ENCODE peak calls at places on chromosomes 2 and 18, in seven cellular contexts. Z is dorsolateral prefrontal cortex, P is bronchial epithelial cell, D is body of pancreas, C is A673, T is thoracic aorta, G is fibroblast of lung. F is an unnamed sample. For H3K27me3, the result is how much of the 10 kb centered on the place peaks cover.

GRCh38 chr2:58054264-58054663 is 7.7 kb downstream of the VRK2 start:
- DNase-seq in D (no peak), T (no peak), Z (no peak), C (no peak), P (peak), G (no peak), F (no peak)

GRCh38 chr2:219661955-219662395 is 34.5 kb downstream of the SLC4A3 start:
- DNase-seq in C (no peak), Z (no peak), T (no peak), P (peak), D (no peak), G (no peak), F (no peak)

GRCh38 chr2:154457291-154457690 is 241.2 kb upstream of the KCNJ3 start:
- DNase-seq in P (peak), T (no peak), C (no peak), D (no peak), G (no peak), Z (no peak), F (no peak)

GRCh38 chr18:77020561-77020960 is 112.0 kb downstream of the MBP start:
- DNase-seq in G (no peak), Z (peak), D (no peak), C (no peak), P (no peak), T (no peak), F (no peak)

GRCh38 chr2:169080250-169081035 is 11.1 kb downstream of the DHRS9 start:
- DNase-seq in P (peak), G (no peak), C (no peak), T (no peak), Z (no peak), D (peak), F (no peak)

GRCh38 chr2:72958542-72959385 is 41.4 kb downstream of the EMX1 start:
- DNase-seq in G (no peak), T (no peak), C (no peak), D (no peak), P (no peak), Z (no peak), F (no peak)

GRCh38 chr2:188291142-188291616 is 495 bp upstream of the GULP1 start:
- DNase-seq in P (no peak), T (no peak), C (no peak), D (peak), Z (no peak), G (peak), F (no peak)

GRCh38 chr2:96526101-96526591 is 10.4 kb upstream of the ARID5A start:
- DNase-seq in C (no peak), P (no peak), G (no peak), Z (no peak), T (no peak), D (no peak), F (no peak)

GRCh38 chr2:147173186-147173575 is 671.6 kb upstream of the ACVR2A start:
- DNase-seq in T (no peak), Z (no peak), D (no peak), G (peak), P (peak), C (no peak), F (no peak)

GRCh38 chr2:105112345-105112744 is 74.5 kb downstream of the MRPS9 start:
- DNase-seq in G (no peak), Z (no peak), T (no peak), D (no peak), C (no peak), P (no peak), F (no peak)

GRCh38 chr2:144519934-144520717 is at the start of gene ZEB2:
- DNase-seq in D (peak), P (no peak), C (peak), T (no peak), G (peak), Z (peak), F (no peak)

GRCh38 chr2:172273910-172274571 is 153.3 kb upstream of the ITGA6 start:
- DNase-seq in D (no peak), C (peak), P (no peak), T (no peak), G (no peak), Z (no peak), F (no peak)

GRCh38 chr2:235765181-235765820 is 271.5 kb downstream of the AGAP1 start:
- DNase-seq in T (no peak), Z (peak), C (no peak), P (peak), D (no peak), G (peak), F (no peak)

GRCh38 chr2:46297546-46298271 is 502 bp downstream of the EPAS1 start:
- DNase-seq in G (no peak), P (peak), D (peak), Z (no peak), T (no peak), C (peak), F (peak)

GRCh38 chr2:36318547-36318946 is 37.0 kb upstream of the CRIM1 start:
- DNase-seq in P (peak), T (no peak), Z (no peak), C (no peak), D (no peak), G (no peak), F (no peak)

GRCh38 chr2:96498023-96498431 is 7.1 kb downstream of the NEURL3 start:
- DNase-seq in P (no peak), G (no peak), Z (no peak), C (no peak), T (no peak), D (no peak), F (no peak)

GRCh38 chr2:128585706-128586105 is 267.0 kb upstream of the HS6ST1 start:
- DNase-seq in T (no peak), D (no peak), G (peak), P (peak), C (no peak), Z (no peak), F (no peak)

GRCh38 chr18:50313031-50313607 is 25.6 kb upstream of the CXXC1 start:
- DNase-seq in G (no peak), D (no peak), C (no peak), T (no peak), P (no peak), Z (no peak), F (no peak)

GRCh38 chr2:197704434-197705142 is 581 bp upstream of the MARS2 start:
- DNase-seq in P (no peak), Z (no peak), G (no peak), D (no peak), C (no peak), T (no peak), F (no peak)

GRCh38 chr2:120770176-120770575 is 34.5 kb downstream of the GLI2 start:
- DNase-seq in Z (no peak), D (no peak), T (no peak), P (no peak), C (no peak), G (no peak), F (no peak)

GRCh38 chr2:239194731-239195317 is 206.0 kb downstream of the HDAC4 start:
- DNase-seq in P (no peak), T (no peak), D (no peak), Z (no peak), G (no peak), C (no peak), F (no peak)

GRCh38 chr2:152427902-152428301 is 92.9 kb downstream of the FMNL2 start:
- DNase-seq in G (no peak), T (no peak), C (no peak), P (peak), D (no peak), Z (no peak), F (no peak)

GRCh38 chr18:50751947-50752346 is 67.9 kb downstream of the MRO start:
- DNase-seq in P (no peak), Z (no peak), C (no peak), G (no peak), T (no peak), D (no peak), F (no peak)

GRCh38 chr2:18703555-18703954 is 114.2 kb upstream of the NT5C1B start:
- DNase-seq in Z (no peak), P (no peak), C (no peak), T (no peak), G (no peak), D (no peak), F (no peak)

GRCh38 chr2:186256540-186256939 is 229.5 kb upstream of the ZC3H15 start:
- DNase-seq in C (peak), D (no peak), Z (no peak), G (peak), P (peak), T (no peak), F (no peak)

GRCh38 chr2:99725810-99726209 is 236.0 kb upstream of the REV1 start:
- DNase-seq in C (no peak), P (no peak), D (no peak), G (peak), T (no peak), Z (no peak), F (no peak)

GRCh38 chr2:10048501-10049171 is 5.3 kb downstream of the KLF11 start:
- DNase-seq in D (peak), P (peak), T (no peak), C (peak), Z (no peak), G (peak), F (no peak)

DNA sequence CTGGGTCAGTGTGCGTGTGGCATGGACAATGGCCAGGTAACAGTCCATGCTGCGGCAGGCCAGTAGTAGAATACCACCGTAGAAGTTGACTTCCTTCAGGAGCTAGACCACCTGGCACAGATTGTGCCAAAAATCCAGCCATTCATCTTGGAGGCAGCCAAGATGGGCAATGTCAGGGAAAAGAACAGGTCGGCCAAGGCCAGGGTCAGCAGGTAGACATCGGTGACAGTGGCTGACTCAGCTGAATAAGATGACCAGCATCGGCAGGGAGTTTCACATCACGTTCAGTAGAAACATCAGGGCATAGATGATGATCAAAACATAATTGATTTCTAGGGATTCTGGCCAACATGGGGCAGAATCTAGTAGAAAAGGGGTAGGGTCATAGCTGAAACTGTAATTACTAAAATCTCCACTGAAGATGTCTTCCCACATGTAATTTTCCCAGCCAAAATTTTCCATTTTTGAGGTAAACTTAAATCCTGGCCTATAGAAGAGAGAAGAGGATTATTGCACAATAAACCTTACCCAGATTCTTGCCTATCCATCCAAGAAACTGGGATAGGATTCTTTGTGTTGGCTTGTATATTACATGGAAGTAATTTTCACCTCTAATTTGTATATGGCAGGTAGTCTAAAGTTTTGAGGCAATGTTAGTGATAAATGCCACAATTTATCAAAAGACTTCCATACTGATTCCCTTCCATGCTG is 7.9 kb upstream of the RUFY4 start:
- DNase-seq in D (no peak), C (no peak), P (no peak), Z (no peak), G (no peak), T (no peak), F (no peak)
- H3K27me3 ChIP-seq in D (under half), C (under half), P (under half), Z (under half), G (under half), T (under half), F (under half)

DNA sequence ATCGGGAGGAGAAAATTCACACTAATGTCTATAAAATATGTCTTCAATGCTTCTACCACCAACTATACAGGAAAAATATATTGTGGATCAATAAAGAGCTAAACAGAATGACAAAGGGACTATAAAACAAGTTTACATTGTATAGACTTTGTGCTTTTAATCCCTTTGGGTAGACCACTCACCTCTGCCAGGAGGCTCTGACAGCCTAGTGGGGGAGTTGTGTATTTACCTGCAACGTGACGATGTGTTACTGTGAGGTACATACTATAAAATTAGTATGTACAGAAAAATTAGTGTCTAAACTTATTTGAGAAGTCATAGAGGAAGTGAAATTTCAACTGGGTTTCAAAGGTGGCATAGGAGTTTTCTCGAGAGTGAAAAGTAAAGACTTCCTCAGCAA is 243.3 kb upstream of the REG3G start:
- DNase-seq in Z (no peak), P (no peak), G (no peak), D (no peak), C (no peak), T (no peak), F (no peak)
- TF ChIP-seq CTCF in Z (no peak), P (no peak), G (no peak), D (no peak), C (no peak), T (no peak), F (no peak)

DNA sequence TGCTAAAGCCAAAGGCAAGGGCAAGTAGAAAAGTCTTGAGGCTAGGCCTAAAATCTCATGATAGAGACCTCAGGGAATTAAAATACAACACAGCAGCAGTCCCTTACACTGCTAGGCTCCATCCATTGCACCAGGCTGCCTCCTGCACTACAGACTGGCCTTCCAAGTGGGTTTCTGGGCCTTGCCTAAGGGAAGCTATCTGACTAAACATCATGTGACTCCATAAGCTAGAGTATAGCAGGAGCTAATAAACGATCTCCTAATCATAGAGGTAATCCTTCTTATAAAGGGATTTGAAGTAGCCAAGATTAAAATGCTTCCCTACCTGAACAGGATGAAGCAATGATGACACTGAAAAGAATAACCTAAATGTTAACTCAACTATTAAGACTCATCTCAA is 77.6 kb upstream of the NFU1 start:
- DNase-seq in Z (no peak), G (peak), C (no peak), P (no peak), D (no peak), T (no peak), F (no peak)
- H3K27me3 ChIP-seq in Z (under half), G (under half), C (under half), P (under half), D (under half), T (under half), F (under half)

DNA sequence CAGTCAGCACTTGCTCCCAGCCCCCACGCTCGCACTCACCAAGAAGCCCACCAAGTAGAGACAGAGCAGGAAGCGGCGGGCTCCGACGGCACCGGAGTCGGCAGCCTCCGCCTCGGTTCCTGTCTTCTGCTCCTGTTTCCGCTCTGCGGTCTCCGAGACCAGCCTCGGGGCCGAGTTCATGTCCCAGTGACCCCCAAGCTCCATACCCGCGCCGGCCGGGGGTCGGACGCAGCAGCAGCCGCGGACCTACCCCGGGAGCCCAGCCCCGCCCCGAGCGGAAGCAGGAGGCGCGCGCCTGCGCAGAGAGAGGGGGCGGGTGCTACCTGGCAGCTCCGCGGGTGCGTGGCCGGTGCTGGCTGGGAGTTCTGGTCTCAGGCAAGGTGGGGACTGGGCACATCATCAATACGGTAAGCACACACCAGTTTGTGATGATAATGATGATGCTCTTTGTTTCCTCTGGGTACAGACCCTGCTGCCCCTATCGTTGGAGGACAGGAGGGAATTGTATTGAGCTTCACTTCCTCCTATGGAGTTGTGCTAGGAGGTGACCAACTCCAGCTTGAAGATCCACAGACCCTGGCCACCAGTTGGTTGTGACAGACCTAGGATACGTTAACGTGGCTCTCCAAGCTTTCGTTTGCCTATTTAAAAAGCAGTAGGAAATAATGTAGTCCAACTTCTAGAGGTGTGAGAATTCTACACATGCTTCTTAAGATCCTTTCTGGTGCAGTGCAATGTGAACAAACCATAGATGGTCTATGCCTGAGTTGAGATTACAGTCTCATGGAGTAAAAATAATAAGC is 25.0 kb upstream of the TMEM182 start:
- DNase-seq in P (peak), Z (peak), C (peak), D (peak), G (peak), T (peak), F (peak)
- TF ChIP-seq CTCF in P (no peak), Z (no peak), C (no peak), D (no peak), G (no peak), T (no peak), F (no peak)

DNA sequence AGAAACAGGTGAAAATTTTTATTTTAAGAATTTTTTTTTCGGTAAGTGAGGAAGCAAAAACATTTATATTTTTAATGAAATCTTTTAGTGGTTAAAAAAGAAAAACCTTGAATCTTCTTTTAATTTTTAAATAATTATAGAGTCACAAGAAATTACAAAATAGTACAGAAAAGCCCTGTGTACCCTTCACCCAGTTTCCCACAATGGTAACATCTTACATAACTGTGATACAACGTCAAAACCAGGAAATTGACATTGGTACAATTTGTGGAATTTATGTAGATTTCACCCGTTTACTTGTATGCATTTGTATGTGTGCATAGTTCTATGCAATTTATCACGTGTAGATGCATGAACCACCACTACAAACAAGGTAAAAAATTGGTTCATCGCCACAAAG is 285.9 kb downstream of the MTX2 start:
- DNase-seq in T (no peak), Z (no peak), D (no peak), C (no peak), G (no peak), P (no peak), F (no peak)
- H3K27me3 ChIP-seq in T (under half), Z (under half), D (under half), C (under half), G (under half), P (under half), F (under half)

GRCh38 chr2:74250189-74250631 is 51.8 kb downstream of the MTHFD2 start:
- DNase-seq in T (no peak), Z (peak), C (peak), G (peak), D (peak), P (peak), F (peak)

GRCh38 chr2:74253937-74254336 is 55.5 kb downstream of the MTHFD2 start:
- DNase-seq in Z (no peak), G (no peak), P (no peak), T (no peak), D (no peak), C (no peak), F (no peak)

GRCh38 chr2:74255660-74256228 is 57.3 kb downstream of the MTHFD2 start:
- DNase-seq in T (no peak), G (no peak), C (no peak), D (no peak), P (no peak), Z (no peak), F (no peak)

GRCh38 chr2:74252036-74252435 is 53.6 kb downstream of the MTHFD2 start:
- DNase-seq in T (no peak), D (no peak), C (no peak), Z (no peak), G (no peak), P (no peak), F (no peak)

GRCh38 chr2:74252862-74253261 is 54.4 kb downstream of the MTHFD2 start:
- DNase-seq in C (no peak), P (no peak), Z (no peak), T (no peak), D (no peak), G (no peak), F (no peak)
- TF ChIP-seq CTCF in C (no peak), P (no peak), Z (no peak), T (no peak), D (no peak), G (no peak), F (no peak)

DNA sequence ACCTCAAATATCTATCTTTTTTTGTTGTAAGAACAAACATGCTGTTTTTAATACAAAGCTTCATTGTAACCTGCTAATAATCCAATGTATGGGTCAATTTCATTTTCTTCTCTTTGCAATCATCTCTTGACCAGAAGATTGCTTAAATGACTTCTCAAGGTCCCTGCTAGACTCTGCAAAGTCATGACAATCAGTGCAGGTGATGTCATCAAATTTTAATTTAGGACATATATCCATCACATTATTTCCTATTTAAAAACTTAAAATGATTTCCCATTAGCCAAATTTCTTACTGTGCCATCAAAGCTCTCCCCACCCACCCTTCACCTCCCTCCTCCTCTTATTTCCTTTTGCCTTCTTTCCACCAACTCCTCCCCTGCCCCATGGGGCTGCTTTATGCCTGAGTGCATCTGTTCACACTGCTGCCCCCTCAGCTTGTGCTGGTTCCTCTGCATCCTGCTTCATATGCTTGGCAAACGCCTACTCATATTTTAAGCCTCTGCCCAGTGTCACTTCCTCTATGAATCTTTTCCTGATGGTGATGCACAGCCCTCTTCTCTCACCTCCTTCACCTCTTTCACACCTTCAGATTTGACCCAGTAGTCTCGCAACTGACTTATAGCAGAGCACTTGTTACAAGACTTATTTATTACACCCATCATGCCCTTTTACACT is 20.3 kb downstream of the PLEK start:
- DNase-seq in T (no peak), P (peak), G (no peak), C (peak), Z (peak), D (peak), F (no peak)
- H3K27me3 ChIP-seq in T (under half), P (under half), G (under half), C (under half), Z (under half), D (under half), F (under half)